ENCODE peak calls at places on chromosome 12, in five cellular contexts. E, Y, V, W and C are unnamed samples.

GRCh38 chr12:81470923-81471322 is 288.2 kb downstream of the PPFIA2 start:
- DNase-seq in E (no peak), Y (no peak), V (no peak), W (no peak), C (no peak)

GRCh38 chr12:112066566-112066965 is 42.0 kb downstream of the NAA25 start:
- DNase-seq in E (no peak), Y (no peak), V (no peak), W (no peak), C (no peak)

GRCh38 chr12:23952071-23952470 is 2.6 kb upstream of the SOX5 start:
- DNase-seq in E (no peak), Y (no peak), V (no peak), W (no peak), C (no peak)

GRCh38 chr12:71972441-71973074 is 33.9 kb downstream of the TPH2 start:
- DNase-seq in E (no peak), Y (no peak), V (no peak), W (no peak), C (no peak)

GRCh38 chr12:110317921-110318320 is 36.9 kb downstream of the ATP2A2 start:
- DNase-seq in E (no peak), Y (peak), V (peak), W (peak), C (no peak)

GRCh38 chr12:20450591-20450990 is 82.3 kb downstream of the PDE3A start:
- DNase-seq in E (no peak), Y (no peak), V (no peak), W (peak), C (no peak)

GRCh38 chr12:30416631-30417030 is 279.0 kb downstream of the IPO8 start:
- DNase-seq in E (no peak), Y (no peak), V (no peak), W (no peak), C (no peak)

GRCh38 chr12:76183459-76184186 is 99.1 kb upstream of the NAP1L1 start:
- DNase-seq in E (no peak), Y (peak), V (peak), W (peak), C (peak)

GRCh38 chr12:106369624-106370346 is 12.2 kb downstream of the POLR3B start:
- DNase-seq in E (no peak), Y (peak), V (peak), W (peak), C (peak)

GRCh38 chr12:65800928-65801327 is 23.4 kb upstream of the HMGA2 start:
- DNase-seq in E (no peak), Y (peak), V (peak), W (peak), C (peak)

GRCh38 chr12:12467222-12467621 is 95.4 kb downstream of the DUSP16 start:
- DNase-seq in E (no peak), Y (no peak), V (no peak), W (no peak), C (no peak)

GRCh38 chr12:2959508-2960431 is 573 bp downstream of the TEAD4 start:
- DNase-seq in E (peak), Y (peak), V (peak), W (peak), C (no peak)

GRCh38 chr12:9334964-9335363 is 126.8 kb upstream of the PZP start:
- DNase-seq in E (no peak), Y (no peak), V (no peak), W (no peak), C (no peak)

GRCh38 chr12:15837141-15837781 is 44.9 kb upstream of the STRAP start:
- DNase-seq in E (no peak), Y (peak), V (peak), W (peak), C (peak)

GRCh38 chr12:38124247-38125012 is 192.1 kb upstream of the ALG10B start:
- DNase-seq in E (no peak), Y (no peak), V (no peak), W (no peak), C (no peak)

GRCh38 chr12:131132118-131132892 is 178.6 kb downstream of the ADGRD1 start:
- DNase-seq in E (peak), Y (peak), V (peak), W (peak), C (no peak)

GRCh38 chr12:4312251-4312650 is 8.8 kb upstream of the TIGAR start:
- DNase-seq in E (no peak), Y (no peak), V (no peak), W (no peak), C (no peak)

GRCh38 chr12:4302881-4303280 is 18.1 kb upstream of the TIGAR start:
- DNase-seq in E (no peak), Y (no peak), V (no peak), W (no peak), C (no peak)

GRCh38 chr12:4307593-4308333 is 13.2 kb upstream of the TIGAR start:
- DNase-seq in E (peak), Y (peak), V (peak), W (peak), C (peak)

GRCh38 chr12:4303750-4304149 is 17.3 kb upstream of the TIGAR start:
- DNase-seq in E (no peak), Y (no peak), V (no peak), W (no peak), C (no peak)

GRCh38 chr12:4308334-4308960 is 12.6 kb upstream of the TIGAR start:
- DNase-seq in E (no peak), Y (no peak), V (no peak), W (no peak), C (no peak)
- H3K4me3 ChIP-seq in E (no peak), Y (no peak), V (no peak), W (no peak), C (no peak)

GRCh38 chr12:53743277-53744129 is 8.3 kb downstream of the CISTR start:
- DNase-seq in E (no peak), Y (peak), V (peak), W (peak), C (no peak)

GRCh38 chr12:53744730-53745129 is 7.0 kb downstream of the CISTR start:
- DNase-seq in E (no peak), Y (no peak), V (no peak), W (no peak), C (no peak)

GRCh38 chr12:53746592-53747491 is 4.9 kb downstream of the CISTR start:
- DNase-seq in E (peak), Y (peak), V (peak), W (peak), C (peak)

GRCh38 chr12:53740130-53740491 is 11.7 kb downstream of the CISTR start:
- DNase-seq in E (no peak), Y (no peak), V (no peak), W (no peak), C (no peak)

GRCh38 chr12:53744130-53744441 is 7.7 kb downstream of the CISTR start:
- DNase-seq in E (no peak), Y (no peak), V (no peak), W (no peak), C (no peak)
- H3K4me3 ChIP-seq in E (no peak), Y (no peak), V (no peak), W (no peak), C (no peak)

DNA sequence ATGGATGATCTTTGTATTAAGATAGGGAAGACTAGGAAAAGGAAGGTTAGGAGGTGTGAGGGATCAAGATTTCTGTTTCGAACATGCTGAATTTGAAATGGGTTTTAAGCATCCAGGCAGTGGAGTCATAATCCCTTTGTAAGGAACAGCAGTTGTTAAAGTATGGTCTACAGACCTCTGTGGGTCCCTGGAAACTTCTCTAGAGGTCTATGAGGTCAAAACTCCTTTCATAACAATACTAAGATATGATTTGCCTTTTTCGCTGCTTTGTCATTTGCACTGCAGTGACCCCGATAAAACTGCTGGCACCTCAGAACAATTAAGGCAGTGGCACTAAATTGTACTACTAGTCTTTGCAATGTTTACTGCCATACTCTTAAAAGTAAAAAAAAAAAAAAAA is 1.5 kb downstream of the RAD51AP1 start:
- DNase-seq in E (no peak), Y (no peak), V (no peak), W (no peak), C (no peak)
- H3K4me3 ChIP-seq in E (no peak), Y (no peak), V (no peak), W (peak), C (no peak)

GRCh38 chr12:63752283-63752682 is 27.4 kb upstream of the RXYLT1 start:
- DNase-seq in E (no peak), Y (no peak), V (no peak), W (no peak), C (no peak)

GRCh38 chr12:63753743-63754142 is 26.0 kb upstream of the RXYLT1 start:
- DNase-seq in E (no peak), Y (no peak), V (no peak), W (no peak), C (no peak)
- H3K4me3 ChIP-seq in E (no peak), Y (no peak), V (no peak), W (no peak), C (no peak)

DNA sequence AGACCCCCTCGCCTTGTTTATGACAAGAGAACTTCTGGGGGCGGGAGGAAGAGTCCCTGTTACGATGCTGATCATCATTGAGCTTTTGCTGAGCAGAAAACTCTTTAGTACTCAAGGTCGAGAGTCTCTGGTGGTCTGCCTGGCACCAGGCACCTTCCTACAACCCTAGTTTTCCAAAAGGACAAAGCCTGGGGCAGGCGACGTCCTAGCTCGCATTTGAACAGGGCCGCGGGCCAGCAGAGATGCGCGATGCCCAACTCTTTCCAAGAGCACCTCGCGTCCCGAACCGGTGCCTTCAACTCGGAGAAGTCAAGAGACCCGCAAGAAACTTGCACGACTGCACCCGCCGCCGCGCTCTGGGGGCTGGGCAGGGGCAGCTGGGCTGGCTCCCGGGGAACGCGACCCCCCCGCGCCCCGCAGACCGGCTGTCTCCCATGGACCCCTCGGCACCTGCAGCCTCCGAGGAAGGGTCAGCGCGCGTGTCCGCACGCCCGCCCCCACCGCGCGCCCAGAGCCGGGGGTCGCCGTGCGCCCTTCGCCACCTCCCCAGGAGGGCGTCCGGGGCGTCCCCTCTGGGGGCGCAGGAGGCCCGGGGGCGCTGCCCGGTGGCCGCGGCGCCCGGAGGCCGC is 377 bp upstream of the BCL7A start:
- DNase-seq in E (peak), Y (peak), V (no peak), W (no peak), C (no peak)
- H3K4me3 ChIP-seq in E (peak), Y (peak), V (peak), W (peak), C (peak)

GRCh38 chr12:129467749-129468148 is 436.1 kb downstream of the TMEM132D start:
- DNase-seq in E (no peak), Y (no peak), V (no peak), W (no peak), C (no peak)

GRCh38 chr12:129467289-129467688 is 436.5 kb downstream of the TMEM132D start:
- DNase-seq in E (no peak), Y (no peak), V (no peak), W (no peak), C (no peak)
- H3K4me3 ChIP-seq in E (no peak), Y (no peak), V (no peak), W (no peak), C (no peak)

GRCh38 chr12:114697246-114697716 is 13.3 kb upstream of the TBX3 start:
- DNase-seq in E (no peak), Y (no peak), V (no peak), W (no peak), C (no peak)

GRCh38 chr12:114700392-114701103 is 16.6 kb upstream of the TBX3 start:
- DNase-seq in E (no peak), Y (no peak), V (no peak), W (no peak), C (no peak)

GRCh38 chr12:114696443-114697245 is 12.7 kb upstream of the TBX3 start:
- DNase-seq in E (no peak), Y (no peak), V (no peak), W (no peak), C (no peak)

GRCh38 chr12:114698566-114699163 is 14.7 kb upstream of the TBX3 start:
- DNase-seq in E (no peak), Y (no peak), V (no peak), W (no peak), C (no peak)

GRCh38 chr12:114697741-114698565 is 14.0 kb upstream of the TBX3 start:
- DNase-seq in E (no peak), Y (no peak), V (no peak), W (peak), C (no peak)
- H3K4me3 ChIP-seq in E (peak), Y (peak), V (peak), W (peak), C (peak)